ENCODE peak calls at places on chromosomes 12 and 14, in eight cellular contexts. A, C, L, Z, I, K, J and R are unnamed samples.

GRCh38 chr12:123614110-123614509 is 12.2 kb downstream of the DDX55 start:
- DNase-seq in A (no peak), J (no peak), I (no peak), L (no peak), Z (no peak), C (no peak), K (no peak), R (no peak)

GRCh38 chr12:57401165-57401564 is 29.7 kb downstream of the R3HDM2 start:
- DNase-seq in L (no peak), K (no peak), A (no peak), J (no peak), C (no peak), Z (no peak), I (no peak), R (no peak)

GRCh38 chr14:101465795-101466448 is 95.4 kb upstream of the DIO3 start:
- DNase-seq in K (no peak), Z (no peak), J (no peak), A (no peak), L (no peak), I (no peak), C (peak), R (peak)

GRCh38 chr14:70988452-70988851 is 81.2 kb downstream of the PCNX1 start:
- DNase-seq in L (no peak), Z (no peak), I (peak), A (peak), K (no peak), J (peak), C (no peak), R (no peak)

GRCh38 chr12:57452181-57452936 is 2.7 kb upstream of the INHBE start:
- DNase-seq in K (no peak), L (peak), C (no peak), A (peak), J (peak), Z (peak), I (peak), R (no peak)

GRCh38 chr12:47077206-47078085 is 2.0 kb upstream of the PCED1B start:
- DNase-seq in A (no peak), C (no peak), J (no peak), I (no peak), K (no peak), L (no peak), Z (no peak), R (no peak)

GRCh38 chr14:98901511-98902205 is 370.3 kb downstream of the BCL11B start:
- DNase-seq in L (no peak), I (no peak), K (no peak), C (no peak), A (no peak), J (no peak), Z (no peak), R (no peak)

GRCh38 chr12:21911832-21912231 is 29.4 kb downstream of the ABCC9 start:
- DNase-seq in L (no peak), Z (no peak), A (no peak), J (no peak), I (no peak), C (no peak), K (no peak), R (no peak)

GRCh38 chr12:76284816-76285750 is 63.1 kb downstream of the BBS10 start:
- DNase-seq in K (no peak), Z (peak), A (peak), C (no peak), J (peak), L (peak), I (peak), R (no peak)

GRCh38 chr12:127013222-127013621 is 1253.7 kb upstream of the TMEM132C start:
- DNase-seq in K (no peak), C (no peak), I (no peak), Z (no peak), L (no peak), J (no peak), A (no peak), R (no peak)

GRCh38 chr12:49825971-49826421 is 2.2 kb downstream of the NCKAP5L start:
- DNase-seq in L (peak), K (no peak), I (no peak), J (no peak), A (no peak), C (no peak), Z (peak), R (no peak)

GRCh38 chr14:51597511-51597920 is 54.2 kb upstream of the FRMD6 start:
- DNase-seq in J (peak), C (no peak), L (no peak), A (no peak), I (no peak), K (no peak), Z (peak), R (no peak)

GRCh38 chr12:132686831-132687210 is 321 bp downstream of the POLE start:
- DNase-seq in C (no peak), K (no peak), I (no peak), J (peak), A (peak), L (no peak), Z (no peak), R (no peak)

GRCh38 chr12:12194206-12194605 is 72.6 kb downstream of the LRP6 start:
- DNase-seq in I (no peak), Z (peak), J (peak), A (no peak), L (peak), K (no peak), C (no peak), R (no peak)

GRCh38 chr12:95218852-95219171 is 1.2 kb downstream of the VEZT start:
- DNase-seq in J (no peak), A (peak), L (no peak), I (no peak), C (no peak), K (peak), Z (peak), R (peak)

GRCh38 chr14:95255487-95255886 is 64.2 kb downstream of the CLMN start:
- DNase-seq in K (no peak), J (peak), I (peak), A (peak), L (peak), C (no peak), Z (peak), R (peak)

GRCh38 chr14:29054119-29054518 is 287.5 kb downstream of the FOXG1 start:
- DNase-seq in A (no peak), L (no peak), J (no peak), I (no peak), K (no peak), Z (no peak), C (no peak), R (no peak)

GRCh38 chr12:66901136-66901932 is 222.5 kb upstream of the GRIP1 start:
- DNase-seq in L (no peak), J (no peak), I (no peak), A (no peak), K (no peak), Z (no peak), C (no peak), R (peak)

GRCh38 chr14:51780741-51781140 is 79.7 kb upstream of the GNG2 start:
- DNase-seq in A (peak), J (peak), L (no peak), I (no peak), K (no peak), C (no peak), Z (peak), R (no peak)

GRCh38 chr12:55771736-55772135 is 28.8 kb downstream of the GDF11 start:
- DNase-seq in A (no peak), C (no peak), Z (no peak), I (no peak), J (no peak), L (no peak), K (no peak), R (no peak)

GRCh38 chr12:109729837-109730200 is 16.2 kb downstream of the FAM222A start:
- DNase-seq in C (peak), Z (no peak), I (no peak), A (no peak), K (no peak), J (no peak), L (no peak), R (no peak)

GRCh38 chr12:123941485-123942276 is 30.9 kb downstream of the CCDC92 start:
- DNase-seq in L (no peak), C (no peak), K (no peak), A (no peak), I (no peak), J (no peak), Z (peak), R (no peak)

GRCh38 chr14:44846232-44846824 is 115.4 kb downstream of the KLHL28 start:
- DNase-seq in J (peak), L (peak), A (peak), C (no peak), I (peak), K (peak), Z (peak), R (peak)

GRCh38 chr12:119938049-119938667 is 50.9 kb upstream of the BICDL1 start:
- DNase-seq in J (peak), I (peak), A (peak), K (peak), C (peak), L (peak), Z (peak), R (peak)

GRCh38 chr12:32501835-32502333 is 102.5 kb downstream of the FGD4 start:
- DNase-seq in K (no peak), L (peak), J (peak), C (peak), A (peak), I (peak), Z (peak), R (no peak)

GRCh38 chr14:42214981-42215491 is 608.4 kb downstream of the LRFN5 start:
- DNase-seq in K (no peak), A (no peak), I (no peak), J (peak), L (peak), C (no peak), Z (peak), R (no peak)

GRCh38 chr12:69513297-69513696 is 43.1 kb downstream of the FRS2 start:
- DNase-seq in A (no peak), C (no peak), Z (no peak), L (peak), J (peak), K (no peak), I (no peak), R (no peak)

GRCh38 chr12:50979369-50980052 is 27.2 kb downstream of the HIGD1C start:
- DNase-seq in I (no peak), A (no peak), J (no peak), K (no peak), L (no peak), Z (no peak), C (no peak), R (no peak)

GRCh38 chr12:127485528-127485927 is 781.4 kb upstream of the TMEM132C start:
- DNase-seq in L (peak), J (peak), Z (peak), C (no peak), K (no peak), A (no peak), I (no peak), R (no peak)

GRCh38 chr12:117485984-117486839 is 124.8 kb upstream of the NOS1 start:
- DNase-seq in K (no peak), A (no peak), I (no peak), Z (no peak), J (peak), L (no peak), C (no peak), R (no peak)

GRCh38 chr12:16881986-16882385 is 276.0 kb upstream of the LMO3 start:
- DNase-seq in A (no peak), J (no peak), C (no peak), L (no peak), I (no peak), K (no peak), Z (no peak), R (no peak)

GRCh38 chr12:71299541-71300376 is 139.8 kb upstream of the LGR5 start:
- DNase-seq in K (no peak), Z (peak), L (no peak), J (peak), C (no peak), A (no peak), I (no peak), R (no peak)

DNA sequence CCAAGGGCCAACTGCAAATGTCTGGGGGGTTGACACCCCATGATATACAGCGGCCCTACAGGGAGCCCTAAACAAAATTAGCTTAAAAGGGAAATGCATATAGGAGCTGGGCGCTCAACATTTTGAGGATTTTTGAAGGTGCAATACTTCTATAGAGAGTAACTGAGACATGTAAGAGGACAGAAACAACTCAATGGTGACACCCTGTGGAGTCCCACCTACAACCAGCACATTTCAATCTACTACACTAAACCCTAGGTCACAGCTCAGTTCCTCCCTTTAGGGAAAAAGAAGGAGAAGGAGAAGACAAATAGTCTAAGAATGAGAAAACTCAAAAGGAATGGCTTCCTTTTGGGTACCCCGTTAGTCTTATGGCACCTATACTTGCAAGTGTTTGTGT is 1010.5 kb upstream of the NOVA1 start:
- DNase-seq in C (no peak), I (no peak), K (no peak), L (no peak), Z (no peak), A (no peak), J (no peak), R (no peak)
- H3K4me3 ChIP-seq in C (no peak), I (no peak), K (no peak), L (no peak), Z (no peak), A (no peak), J (no peak), R (no peak)

DNA sequence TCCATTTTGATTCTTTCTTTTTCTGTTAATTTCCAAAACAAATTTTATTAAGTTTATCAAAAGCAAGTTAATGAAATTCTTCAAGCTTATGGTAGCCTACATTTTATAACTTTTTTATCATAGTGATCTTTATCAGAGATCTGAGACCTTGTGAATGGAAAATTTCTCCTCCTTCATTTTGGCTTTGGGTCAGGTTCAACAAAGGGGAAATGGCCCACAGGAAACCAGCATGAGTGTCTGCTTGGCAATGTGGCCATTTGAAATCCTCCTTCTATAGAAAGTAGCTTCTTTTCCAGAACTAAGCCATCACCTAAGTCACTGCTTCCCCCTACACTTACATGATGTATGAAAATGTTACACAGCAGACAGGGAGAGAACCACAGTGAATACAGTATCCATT is 1.6 kb downstream of the RHOJ start:
- DNase-seq in A (no peak), L (peak), J (peak), Z (no peak), K (no peak), C (no peak), I (no peak), R (no peak)
- H3K4me3 ChIP-seq in A (no peak), L (peak), J (peak), Z (no peak), K (no peak), C (peak), I (no peak), R (no peak)

DNA sequence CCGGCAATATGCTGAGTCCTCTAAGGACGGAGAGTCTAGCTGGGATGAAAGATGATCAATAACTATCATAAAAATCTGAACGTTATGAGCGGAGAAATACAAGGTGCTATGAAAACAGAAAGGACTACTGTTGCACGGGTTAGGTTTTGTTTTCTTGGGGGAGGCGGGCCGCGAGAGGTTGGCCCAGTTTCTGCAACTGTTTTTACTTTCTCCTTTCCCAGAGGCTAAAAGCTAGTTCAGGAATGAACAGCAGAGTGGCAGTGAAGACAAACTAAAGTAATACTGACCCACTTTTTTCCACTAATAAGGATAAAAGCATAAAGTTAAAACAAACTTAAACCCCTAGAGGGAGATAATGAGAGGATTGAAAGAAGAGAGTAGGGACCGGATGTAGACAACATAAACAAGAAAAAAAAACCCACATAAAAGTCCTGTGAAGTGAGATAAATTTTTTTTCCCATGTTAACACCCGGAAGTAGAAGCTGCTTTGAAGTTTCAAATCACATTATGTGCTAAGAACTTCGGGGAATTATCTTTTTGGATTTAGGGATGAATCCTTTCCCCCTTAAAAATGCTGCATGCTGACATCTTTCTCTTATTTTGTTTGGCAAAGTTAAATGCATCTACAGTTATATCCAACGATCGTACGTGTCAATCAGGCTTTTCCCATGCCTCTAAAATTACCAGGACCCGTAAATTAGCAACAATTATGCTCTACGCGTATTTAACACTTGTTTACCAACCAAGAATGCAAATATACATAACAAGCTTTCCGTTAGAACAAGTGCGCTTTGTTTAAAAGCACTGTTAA is 1.0 kb upstream of the CDK17 start:
- DNase-seq in K (peak), I (peak), C (no peak), A (peak), J (peak), L (peak), Z (peak), R (peak)
- H3K4me3 ChIP-seq in K (peak), I (peak), C (peak), A (peak), J (peak), L (peak), Z (peak), R (peak)

GRCh38 chr12:53004178-53004577 is 2.1 kb upstream of the EIF4B start:
- DNase-seq in K (no peak), I (peak), C (no peak), Z (peak), L (no peak), A (peak), J (peak), R (no peak)
- H3K4me3 ChIP-seq in K (no peak), I (peak), C (no peak), Z (no peak), L (no peak), A (peak), J (no peak), R (no peak)

DNA sequence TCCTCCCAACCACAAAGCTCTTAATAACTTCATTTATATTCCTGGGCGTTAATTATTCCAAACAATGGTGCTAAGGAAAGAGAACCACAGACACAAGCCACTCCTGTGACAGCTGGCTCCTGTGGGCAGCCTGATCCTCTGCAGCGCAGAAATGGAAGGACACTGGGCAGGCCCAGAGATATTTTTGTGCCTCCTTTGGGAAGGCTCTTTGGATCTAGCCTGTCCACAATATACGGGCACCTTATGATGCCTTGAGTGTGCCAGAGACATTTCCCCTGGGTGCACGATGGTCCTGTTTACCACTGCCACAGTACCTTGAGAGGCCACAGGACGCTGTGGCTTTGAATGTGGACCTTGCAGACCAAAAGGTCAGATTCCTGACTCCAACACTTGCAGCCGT is 2.1 kb downstream of the ASB2 start:
- DNase-seq in K (no peak), C (no peak), Z (no peak), J (no peak), L (no peak), I (no peak), A (no peak), R (no peak)
- H3K4me3 ChIP-seq in K (no peak), C (no peak), Z (no peak), J (no peak), L (no peak), I (no peak), A (no peak), R (no peak)

GRCh38 chr14:25239170-25239569 is 189.2 kb upstream of the STXBP6 start:
- DNase-seq in I (no peak), L (no peak), Z (no peak), A (no peak), C (no peak), K (no peak), J (no peak), R (no peak)

GRCh38 chr14:25233613-25234012 is 183.7 kb upstream of the STXBP6 start:
- DNase-seq in Z (no peak), I (no peak), L (no peak), K (no peak), J (no peak), C (no peak), A (no peak), R (no peak)

DNA sequence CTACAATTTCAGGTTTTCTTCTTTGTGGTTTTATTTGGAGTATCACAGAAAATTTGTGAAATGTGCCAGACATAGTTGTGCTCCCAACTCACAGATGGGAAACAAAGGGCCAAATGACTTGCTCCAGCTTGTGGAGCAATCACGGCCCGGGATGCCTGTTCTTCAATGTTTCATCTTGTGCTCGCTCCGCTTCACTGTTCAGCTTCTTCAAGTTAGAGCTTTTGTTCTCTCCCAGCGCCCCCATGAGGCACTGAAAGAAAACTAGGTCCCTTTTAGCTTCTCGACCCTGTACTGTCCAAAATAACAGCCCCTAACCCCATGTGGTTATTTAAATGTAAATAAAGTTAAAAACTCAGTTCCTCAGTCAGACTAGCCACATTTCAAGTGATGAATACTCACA is 187.9 kb upstream of the STXBP6 start:
- DNase-seq in K (no peak), J (peak), L (no peak), C (no peak), Z (peak), I (peak), A (peak), R (peak)
- H3K4me3 ChIP-seq in K (no peak), J (no peak), L (no peak), C (no peak), Z (no peak), I (no peak), A (no peak), R (no peak)

GRCh38 chr14:89447182-89447970 is 30.3 kb upstream of the FOXN3 start:
- DNase-seq in C (no peak), K (no peak), A (no peak), Z (no peak), J (no peak), L (no peak), I (no peak), R (peak)
- H3K4me3 ChIP-seq in C (no peak), K (no peak), A (no peak), Z (no peak), J (no peak), L (no peak), I (no peak), R (peak)

GRCh38 chr14:100135784-100136183 is 23.7 kb downstream of the DEGS2 start:
- DNase-seq in J (no peak), Z (no peak), L (no peak), A (peak), K (no peak), C (no peak), I (peak), R (no peak)
- H3K4me3 ChIP-seq in J (no peak), Z (no peak), L (no peak), A (no peak), K (no peak), C (no peak), I (no peak), R (no peak)